ENCODE peak calls at places on chromosome 17, in four cellular contexts. U is activated CD8-positive, alpha-beta T cell treated with anti-CD3 and anti-CD28 coated beads, Interleukin-2, amount 10 ng/mL, durations not matched to agents 7 days and 5 days; F is HEK293T; A is WERI-Rb-1. W is an unnamed sample.

GRCh38 chr17:34816806-34817205 is 144.5 kb downstream of the CCT6B start:
- DNase-seq in U (no peak), A (no peak), F (no peak), W (no peak)

GRCh38 chr17:44585315-44585714 is 28.0 kb downstream of the FZD2 start:
- DNase-seq in U (no peak), A (no peak), F (no peak), W (no peak)

GRCh38 chr17:43457362-43457692 is 26.4 kb upstream of the DHX8 start:
- DNase-seq in U (no peak), A (no peak), F (no peak), W (no peak)

GRCh38 chr17:64183815-64184397 is 54.0 kb upstream of the ERN1 start:
- DNase-seq in F (no peak), U (no peak), A (no peak), W (no peak)

GRCh38 chr17:41583137-41584127 is 3.3 kb downstream of the KRT14 start:
- DNase-seq in A (no peak), F (no peak), U (no peak), W (no peak)

GRCh38 chr17:73802871-73803270 is 158.6 kb upstream of the SDK2 start:
- DNase-seq in U (no peak), F (no peak), A (no peak), W (no peak)

GRCh38 chr17:29617481-29618271 is 5.0 kb downstream of the CORO6 start:
- DNase-seq in F (no peak), A (no peak), U (peak; percentile 93), W (no peak)

GRCh38 chr17:67095803-67096202 is 51.4 kb downstream of the CACNG1 start:
- DNase-seq in A (no peak), F (no peak), U (no peak), W (no peak)

GRCh38 chr17:16135461-16135860 is 79.9 kb downstream of the NCOR1 start:
- DNase-seq in A (no peak), F (no peak), U (no peak), W (no peak)

GRCh38 chr17:71127416-71127815 is 958.1 kb downstream of the KCNJ2 start:
- DNase-seq in F (no peak), A (no peak), U (no peak), W (no peak)

GRCh38 chr17:51245535-51245934 is 14.3 kb downstream of the MBTD1 start:
- DNase-seq in A (no peak), U (no peak), F (no peak), W (no peak)

GRCh38 chr17:2157081-2157480 is 102.2 kb downstream of the HIC1 start:
- DNase-seq in F (no peak), U (no peak), A (no peak), W (no peak)

GRCh38 chr17:4959261-4959965 is 8.2 kb downstream of the SPAG7 start:
- DNase-seq in F (no peak), A (no peak), U (no peak), W (no peak)

GRCh38 chr17:35164716-35165115 is 17.1 kb downstream of the UNC45B start:
- DNase-seq in U (no peak), A (no peak), F (no peak), W (no peak)

GRCh38 chr17:42521666-42522262 is 14.3 kb upstream of the NAGLU start:
- DNase-seq in F (no peak), A (no peak), U (no peak), W (no peak)

GRCh38 chr17:73292031-73292531 is 19.7 kb downstream of the CDC42EP4 start:
- DNase-seq in U (no peak), F (no peak), A (no peak), W (no peak)

GRCh38 chr17:79707931-79708891 is 22.5 kb upstream of the ENPP7 start:
- DNase-seq in A (peak; percentile 83), F (peak; percentile 77), U (peak; percentile 71), W (peak; percentile 65)

GRCh38 chr17:47838636-47839035 is 2.4 kb downstream of the SCRN2 start:
- DNase-seq in F (no peak), U (no peak), A (no peak), W (no peak)

GRCh38 chr17:79996291-79996690 is 39.4 kb downstream of the TBC1D16 start:
- DNase-seq in F (no peak), A (no peak), U (no peak), W (no peak)

GRCh38 chr17:35655303-35655702 is 68.2 kb downstream of the AP2B1 start:
- DNase-seq in U (no peak), F (no peak), A (no peak), W (no peak)